ENCODE peak calls at places on chromosomes 1 and 21, in four cellular contexts. One of them, this sample, is unnamed.
A peak's percentile ranks its signal among the peaks of the same experiment; 100 is the strongest.

GRCh38 chr1:7085521-7085920 is 300.3 kb downstream of the CAMTA1 start:
- DNase-seq in astrocyte of the cerebellum: no peak
- DNase-seq in AG04450: no peak
- DNase-seq in OCI-LY7: no peak
- DNase-seq in this sample: no peak

GRCh38 chr21:46325073-46325912 is 1.3 kb downstream of the PCNT start:
- DNase-seq in astrocyte of the cerebellum: no peak
- DNase-seq in OCI-LY7: peak; percentile 60
- DNase-seq in AG04450: no peak
- DNase-seq in this sample: no peak

GRCh38 chr1:119531606-119532323 is 24.8 kb downstream of the HSD3B1 start:
- DNase-seq in AG04450: no peak
- DNase-seq in astrocyte of the cerebellum: no peak
- DNase-seq in OCI-LY7: no peak
- DNase-seq in this sample: peak; percentile 12

GRCh38 chr21:42862123-42862475 is 17.2 kb downstream of the WDR4 start:
- DNase-seq in AG04450: no peak
- DNase-seq in astrocyte of the cerebellum: no peak
- DNase-seq in OCI-LY7: no peak
- DNase-seq in this sample: no peak

GRCh38 chr1:162383516-162383915 is 2.0 kb downstream of the C1orf226 start:
- DNase-seq in astrocyte of the cerebellum: no peak
- DNase-seq in AG04450: no peak
- DNase-seq in OCI-LY7: no peak
- DNase-seq in this sample: no peak

GRCh38 chr1:215731699-215732098 is 164.6 kb downstream of the KCTD3 start:
- DNase-seq in astrocyte of the cerebellum: no peak
- DNase-seq in OCI-LY7: no peak
- DNase-seq in AG04450: no peak
- DNase-seq in this sample: no peak

GRCh38 chr1:225469051-225469450 is 41.2 kb upstream of the LBR start:
- DNase-seq in astrocyte of the cerebellum: no peak
- DNase-seq in AG04450: no peak
- DNase-seq in OCI-LY7: no peak
- DNase-seq in this sample: no peak

GRCh38 chr1:212712451-212713303 is 13.0 kb upstream of the BATF3 start:
- DNase-seq in astrocyte of the cerebellum: peak; percentile 37
- DNase-seq in OCI-LY7: no peak
- DNase-seq in AG04450: no peak
- DNase-seq in this sample: peak; percentile 56

GRCh38 chr1:24987875-24988559 is 57.9 kb upstream of the RUNX3 start:
- DNase-seq in OCI-LY7: no peak
- DNase-seq in AG04450: no peak
- DNase-seq in astrocyte of the cerebellum: no peak
- DNase-seq in this sample: no peak

GRCh38 chr1:210777914-210778313 is 356.0 kb downstream of the KCNH1 start:
- DNase-seq in astrocyte of the cerebellum: no peak
- DNase-seq in AG04450: no peak
- DNase-seq in OCI-LY7: no peak
- DNase-seq in this sample: no peak

GRCh38 chr1:160004001-160004400 is 27.8 kb downstream of the PIGM start:
- DNase-seq in OCI-LY7: no peak
- DNase-seq in AG04450: no peak
- DNase-seq in astrocyte of the cerebellum: no peak
- DNase-seq in this sample: no peak

DNA sequence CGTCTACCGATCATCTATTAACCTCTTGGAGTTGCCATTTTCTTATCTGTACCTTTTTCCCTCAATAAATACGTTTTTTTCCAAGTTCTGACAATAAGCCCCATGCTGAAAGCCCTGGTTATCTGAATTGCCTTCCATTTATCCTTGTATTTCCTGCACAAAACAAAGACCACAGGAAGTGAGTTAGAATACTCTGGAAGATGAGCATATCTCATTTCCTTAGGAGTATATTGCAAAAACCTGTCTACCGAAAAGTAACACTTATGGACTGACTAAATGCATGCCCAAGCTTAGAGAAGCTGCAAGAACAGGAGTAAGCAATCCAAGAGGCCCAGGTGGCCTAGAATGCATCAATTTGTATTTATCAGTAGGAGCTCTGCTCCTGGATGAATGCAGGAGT is 39.9 kb downstream of the DIRAS3 start:
- DNase-seq in astrocyte of the cerebellum: no peak
- DNase-seq in OCI-LY7: no peak
- DNase-seq in AG04450: no peak
- DNase-seq in this sample: no peak
- TF ChIP-seq CTCF in astrocyte of the cerebellum: no peak
- TF ChIP-seq CTCF in OCI-LY7: no peak
- TF ChIP-seq CTCF in AG04450: no peak
- TF ChIP-seq CTCF in this sample: no peak

DNA sequence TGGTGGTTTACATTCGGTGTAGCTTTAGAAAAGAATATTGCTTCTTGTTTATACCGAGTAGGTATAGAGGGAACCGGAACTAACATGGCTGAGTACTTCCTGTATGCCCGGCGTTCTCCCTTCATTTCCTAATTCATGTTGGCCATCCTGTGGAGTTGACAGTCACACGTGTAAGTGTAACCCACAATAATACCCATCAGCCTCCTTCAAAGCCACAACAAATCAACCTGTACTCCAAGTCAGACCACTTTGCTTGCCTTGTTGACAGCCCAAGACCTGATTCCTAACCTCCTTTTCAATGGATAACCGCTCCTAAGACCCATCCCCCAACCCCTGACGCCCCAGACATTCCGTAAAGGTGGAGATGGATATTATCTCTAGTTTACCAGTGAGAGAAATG is 42.1 kb downstream of the UBE2U start:
- DNase-seq in OCI-LY7: peak; percentile 3
- DNase-seq in astrocyte of the cerebellum: no peak
- DNase-seq in AG04450: no peak
- DNase-seq in this sample: no peak
- TF ChIP-seq CTCF in OCI-LY7: no peak
- TF ChIP-seq CTCF in astrocyte of the cerebellum: no peak
- TF ChIP-seq CTCF in AG04450: no peak
- TF ChIP-seq CTCF in this sample: no peak

GRCh38 chr1:48450505-48450904 is 21.5 kb downstream of the SPATA6 start:
- DNase-seq in OCI-LY7: no peak
- DNase-seq in AG04450: no peak
- DNase-seq in astrocyte of the cerebellum: no peak
- DNase-seq in this sample: no peak
- TF ChIP-seq CTCF in OCI-LY7: peak; percentile 56
- TF ChIP-seq CTCF in AG04450: peak; percentile 22
- TF ChIP-seq CTCF in astrocyte of the cerebellum: peak; percentile 41
- TF ChIP-seq CTCF in this sample: no peak

GRCh38 chr1:54310439-54311328 is 95.5 kb downstream of the SSBP3 start:
- DNase-seq in AG04450: no peak
- DNase-seq in OCI-LY7: peak; percentile 41
- DNase-seq in astrocyte of the cerebellum: no peak
- DNase-seq in this sample: no peak
- TF ChIP-seq CTCF in AG04450: peak; percentile 58
- TF ChIP-seq CTCF in OCI-LY7: peak; percentile 75
- TF ChIP-seq CTCF in astrocyte of the cerebellum: peak; percentile 68
- TF ChIP-seq CTCF in this sample: peak; percentile 60

DNA sequence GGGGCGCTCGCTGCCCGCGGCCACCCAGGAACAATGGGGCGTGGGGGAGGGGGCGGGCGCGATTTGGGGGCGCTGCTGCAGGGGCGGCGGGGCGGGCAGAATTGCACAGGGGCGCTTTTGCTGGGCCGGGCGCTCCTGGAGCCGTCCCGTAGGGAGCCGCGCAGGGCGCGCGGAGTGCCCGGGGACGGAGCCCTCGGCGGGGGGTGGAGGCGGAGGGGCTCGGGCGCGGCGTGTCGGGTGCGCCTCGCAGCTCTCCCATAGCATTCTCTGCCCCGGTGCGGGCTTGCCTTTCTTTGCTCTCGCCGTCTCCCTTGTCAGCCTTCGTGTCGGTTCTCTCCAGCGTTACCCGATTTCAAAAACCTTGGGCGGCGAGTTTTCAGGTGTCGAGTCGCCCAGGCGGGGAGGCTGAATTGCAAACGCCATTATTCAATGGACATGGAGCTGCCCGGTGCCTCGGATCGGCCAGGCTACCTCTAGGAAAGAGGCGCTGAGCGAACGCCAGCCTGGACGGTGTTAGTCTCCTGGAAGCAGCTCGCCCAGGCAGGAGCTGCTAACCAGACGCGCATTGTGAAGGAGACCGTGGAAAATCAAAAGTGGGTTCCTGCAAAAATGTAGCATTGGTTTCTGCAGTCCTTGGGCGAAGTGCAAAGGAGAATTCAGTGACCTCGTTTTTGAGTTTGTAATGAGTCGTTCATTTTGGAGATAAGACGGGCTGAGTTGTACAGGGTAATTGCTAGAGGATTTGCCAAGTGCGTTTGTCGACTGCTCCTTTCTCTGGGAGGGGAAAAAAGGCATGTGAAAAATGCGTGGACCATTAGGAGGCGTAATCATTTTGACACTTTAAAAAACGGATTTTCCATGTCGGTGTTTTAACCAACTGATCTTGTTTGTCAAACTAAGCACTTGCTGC is 626 bp downstream of the CXADR start:
- DNase-seq in OCI-LY7: peak; percentile 57
- DNase-seq in AG04450: no peak
- DNase-seq in astrocyte of the cerebellum: no peak
- DNase-seq in this sample: no peak
- TF ChIP-seq CTCF in OCI-LY7: peak; percentile 53
- TF ChIP-seq CTCF in AG04450: no peak
- TF ChIP-seq CTCF in astrocyte of the cerebellum: peak; percentile 27
- TF ChIP-seq CTCF in this sample: no peak

GRCh38 chr1:227938276-227938675 is 9.5 kb downstream of the WNT9A start:
- DNase-seq in OCI-LY7: no peak
- DNase-seq in astrocyte of the cerebellum: no peak
- DNase-seq in AG04450: no peak
- DNase-seq in this sample: no peak

GRCh38 chr1:227935826-227936225 is 11.9 kb downstream of the WNT9A start:
- DNase-seq in astrocyte of the cerebellum: no peak
- DNase-seq in OCI-LY7: no peak
- DNase-seq in AG04450: no peak
- DNase-seq in this sample: no peak

GRCh38 chr1:227938911-227939790 is 8.6 kb downstream of the WNT9A start:
- DNase-seq in astrocyte of the cerebellum: no peak
- DNase-seq in AG04450: no peak
- DNase-seq in OCI-LY7: no peak
- DNase-seq in this sample: no peak

GRCh38 chr1:227937531-227938145 is 10.1 kb downstream of the WNT9A start:
- DNase-seq in OCI-LY7: no peak
- DNase-seq in astrocyte of the cerebellum: no peak
- DNase-seq in AG04450: no peak
- DNase-seq in this sample: no peak

DNA sequence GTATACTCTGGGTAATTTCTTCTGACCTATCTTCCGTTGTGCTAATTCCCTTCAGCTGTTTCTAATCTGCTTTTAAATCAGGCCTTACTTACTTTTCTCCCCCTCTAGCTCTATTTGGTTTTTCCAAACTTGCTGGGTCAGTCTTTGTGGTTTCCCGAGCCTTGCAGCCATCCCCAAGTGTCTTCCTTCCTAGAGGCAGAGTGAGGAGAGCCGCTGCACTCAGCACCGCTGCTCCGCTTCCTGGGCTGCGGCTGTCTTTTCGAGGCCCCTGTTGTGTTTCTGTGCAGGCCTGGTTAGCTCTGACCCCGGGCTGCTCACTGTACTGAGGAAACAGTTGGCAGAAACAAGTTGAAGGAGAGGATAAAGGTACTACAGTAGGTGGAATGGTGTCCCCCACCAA is 10.7 kb downstream of the WNT9A start:
- DNase-seq in OCI-LY7: no peak
- DNase-seq in AG04450: no peak
- DNase-seq in astrocyte of the cerebellum: no peak
- DNase-seq in this sample: no peak
- TF ChIP-seq CTCF in OCI-LY7: no peak
- TF ChIP-seq CTCF in AG04450: no peak
- TF ChIP-seq CTCF in astrocyte of the cerebellum: no peak
- TF ChIP-seq CTCF in this sample: no peak

GRCh38 chr1:117967472-117967871 is 37.9 kb downstream of the WDR3 start:
- DNase-seq in AG04450: peak; percentile 15
- DNase-seq in astrocyte of the cerebellum: peak; percentile 78
- DNase-seq in OCI-LY7: no peak
- DNase-seq in this sample: peak; percentile 24
- TF ChIP-seq CTCF in AG04450: peak; percentile 46
- TF ChIP-seq CTCF in astrocyte of the cerebellum: peak; percentile 51
- TF ChIP-seq CTCF in OCI-LY7: peak; percentile 34
- TF ChIP-seq CTCF in this sample: peak; percentile 15

GRCh38 chr1:200351826-200352549 is 57.8 kb downstream of the ZNF281 start:
- DNase-seq in astrocyte of the cerebellum: peak; percentile 93
- DNase-seq in OCI-LY7: peak; percentile 16
- DNase-seq in AG04450: peak; percentile 83
- DNase-seq in this sample: peak; percentile 98
- TF ChIP-seq CTCF in astrocyte of the cerebellum: peak; percentile 19
- TF ChIP-seq CTCF in OCI-LY7: no peak
- TF ChIP-seq CTCF in AG04450: peak; percentile 11
- TF ChIP-seq CTCF in this sample: no peak

GRCh38 chr21:19510057-19510456 is 1106.5 kb upstream of the TMPRSS15 start:
- DNase-seq in AG04450: no peak
- DNase-seq in OCI-LY7: no peak
- DNase-seq in astrocyte of the cerebellum: no peak
- DNase-seq in this sample: no peak

GRCh38 chr21:19508442-19508841 is 1104.9 kb upstream of the TMPRSS15 start:
- DNase-seq in astrocyte of the cerebellum: no peak
- DNase-seq in OCI-LY7: no peak
- DNase-seq in AG04450: no peak
- DNase-seq in this sample: no peak

GRCh38 chr21:19508844-19509243 is 1105.3 kb upstream of the TMPRSS15 start:
- DNase-seq in astrocyte of the cerebellum: no peak
- DNase-seq in OCI-LY7: no peak
- DNase-seq in AG04450: no peak
- DNase-seq in this sample: no peak

GRCh38 chr21:19507682-19508260 is 1104.2 kb upstream of the TMPRSS15 start:
- DNase-seq in OCI-LY7: peak; percentile 3
- DNase-seq in AG04450: no peak
- DNase-seq in astrocyte of the cerebellum: no peak
- DNase-seq in this sample: no peak

GRCh38 chr21:19510653-19511052 is 1107.1 kb upstream of the TMPRSS15 start:
- DNase-seq in AG04450: no peak
- DNase-seq in OCI-LY7: no peak
- DNase-seq in astrocyte of the cerebellum: no peak
- DNase-seq in this sample: no peak
- TF ChIP-seq CTCF in AG04450: no peak
- TF ChIP-seq CTCF in OCI-LY7: no peak
- TF ChIP-seq CTCF in astrocyte of the cerebellum: no peak
- TF ChIP-seq CTCF in this sample: no peak

This sample was measured in AG04449.